ENCODE peak calls at places on chromosomes 13 and 19, in five cellular contexts. One of them, this sample, is unnamed.

GRCh38 chr19:15154002-15154612 is 46.7 kb downstream of the NOTCH3 start:
- DNase-seq in Peyer's patch: peak
- DNase-seq in GDM1: no peak
- DNase-seq in GM23248: peak
- DNase-seq in nucleus accumbens: no peak
- DNase-seq in this sample: peak

GRCh38 chr13:111658150-111659100 is 338.0 kb downstream of the TEX29 start:
- DNase-seq in nucleus accumbens: peak
- DNase-seq in GM23248: no peak
- DNase-seq in Peyer's patch: no peak
- DNase-seq in GDM1: no peak
- DNase-seq in this sample: no peak

GRCh38 chr13:97002581-97002980 is 8.3 kb upstream of the OXGR1 start:
- DNase-seq in GDM1: no peak
- DNase-seq in Peyer's patch: no peak
- DNase-seq in GM23248: peak
- DNase-seq in nucleus accumbens: no peak
- DNase-seq in this sample: no peak

GRCh38 chr13:31742102-31742695 is 2.9 kb downstream of the RXFP2 start:
- DNase-seq in nucleus accumbens: peak
- DNase-seq in Peyer's patch: peak
- DNase-seq in GDM1: peak
- DNase-seq in GM23248: peak
- DNase-seq in this sample: peak

GRCh38 chr13:26837997-26838396 is 77.4 kb upstream of the GPR12 start:
- DNase-seq in GM23248: no peak
- DNase-seq in GDM1: no peak
- DNase-seq in Peyer's patch: no peak
- DNase-seq in nucleus accumbens: no peak
- DNase-seq in this sample: no peak

GRCh38 chr13:94673841-94674240 is 38.5 kb downstream of the SOX21 start:
- DNase-seq in GDM1: no peak
- DNase-seq in nucleus accumbens: no peak
- DNase-seq in GM23248: no peak
- DNase-seq in Peyer's patch: no peak
- DNase-seq in this sample: no peak

GRCh38 chr13:113437408-113438010 is 15.8 kb downstream of the ADPRHL1 start:
- DNase-seq in Peyer's patch: no peak
- DNase-seq in GDM1: no peak
- DNase-seq in nucleus accumbens: no peak
- DNase-seq in GM23248: peak
- DNase-seq in this sample: no peak

GRCh38 chr19:52270266-52270885 is 989 bp downstream of the ZNF766 start:
- DNase-seq in nucleus accumbens: no peak
- DNase-seq in Peyer's patch: no peak
- DNase-seq in GDM1: no peak
- DNase-seq in GM23248: peak
- DNase-seq in this sample: no peak

GRCh38 chr13:48776396-48776795 is 122.7 kb downstream of the CYSLTR2 start:
- DNase-seq in GDM1: no peak
- DNase-seq in GM23248: peak
- DNase-seq in Peyer's patch: no peak
- DNase-seq in nucleus accumbens: no peak
- DNase-seq in this sample: no peak

GRCh38 chr19:50669319-50670101 is 20.3 kb downstream of the C19orf81 start:
- DNase-seq in nucleus accumbens: no peak
- DNase-seq in GDM1: peak
- DNase-seq in Peyer's patch: peak
- DNase-seq in GM23248: peak
- DNase-seq in this sample: no peak

GRCh38 chr13:102191951-102192461 is 209.8 kb downstream of the FGF14 start:
- DNase-seq in GM23248: peak
- DNase-seq in nucleus accumbens: no peak
- DNase-seq in GDM1: no peak
- DNase-seq in Peyer's patch: no peak
- DNase-seq in this sample: no peak

GRCh38 chr19:43078311-43078710 is 4.2 kb downstream of the PSG2 start:
- DNase-seq in nucleus accumbens: no peak
- DNase-seq in GM23248: peak
- DNase-seq in Peyer's patch: no peak
- DNase-seq in GDM1: no peak
- DNase-seq in this sample: no peak

GRCh38 chr13:113835461-113836274 is 28.2 kb downstream of the GAS6 start:
- DNase-seq in nucleus accumbens: no peak
- DNase-seq in Peyer's patch: no peak
- DNase-seq in GDM1: no peak
- DNase-seq in GM23248: peak
- DNase-seq in this sample: no peak

GRCh38 chr13:49664606-49665005 is 26.7 kb downstream of the EBPL start:
- DNase-seq in GDM1: no peak
- DNase-seq in Peyer's patch: no peak
- DNase-seq in GM23248: no peak
- DNase-seq in nucleus accumbens: no peak
- DNase-seq in this sample: no peak

GRCh38 chr19:12703056-12703455 is 6.6 kb upstream of the FBXW9 start:
- DNase-seq in GDM1: peak
- DNase-seq in GM23248: peak
- DNase-seq in Peyer's patch: no peak
- DNase-seq in nucleus accumbens: no peak
- DNase-seq in this sample: no peak

GRCh38 chr13:44050450-44051063 is 170.9 kb downstream of the LACC1 start:
- DNase-seq in Peyer's patch: no peak
- DNase-seq in GM23248: peak
- DNase-seq in GDM1: no peak
- DNase-seq in nucleus accumbens: no peak
- DNase-seq in this sample: no peak

GRCh38 chr19:18386543-18387251 is 739 bp downstream of the GDF15 start:
- DNase-seq in nucleus accumbens: no peak
- DNase-seq in Peyer's patch: no peak
- DNase-seq in GM23248: peak
- DNase-seq in GDM1: no peak
- DNase-seq in this sample: no peak

GRCh38 chr13:111210488-111210887 is 95.4 kb downstream of the ARHGEF7 start:
- DNase-seq in GM23248: peak
- DNase-seq in nucleus accumbens: peak
- DNase-seq in GDM1: no peak
- DNase-seq in Peyer's patch: no peak
- DNase-seq in this sample: no peak

GRCh38 chr19:11626252-11626651 is 29.0 kb downstream of the ZNF627 start:
- DNase-seq in GM23248: no peak
- DNase-seq in Peyer's patch: no peak
- DNase-seq in nucleus accumbens: no peak
- DNase-seq in GDM1: no peak
- DNase-seq in this sample: no peak

GRCh38 chr19:27824108-27824507 is 1388.8 kb downstream of the UQCRFS1 start:
- DNase-seq in GDM1: no peak
- DNase-seq in Peyer's patch: no peak
- DNase-seq in nucleus accumbens: no peak
- DNase-seq in GM23248: peak
- DNase-seq in this sample: no peak

GRCh38 chr13:75445717-75446529 is 36.0 kb downstream of the TBC1D4 start:
- DNase-seq in GDM1: no peak
- DNase-seq in GM23248: peak
- DNase-seq in nucleus accumbens: no peak
- DNase-seq in Peyer's patch: no peak
- DNase-seq in this sample: no peak

GRCh38 chr13:75587679-75588078 is 38.1 kb downstream of the UCHL3 start:
- DNase-seq in GM23248: no peak
- DNase-seq in Peyer's patch: no peak
- DNase-seq in nucleus accumbens: no peak
- DNase-seq in GDM1: no peak
- DNase-seq in this sample: no peak

GRCh38 chr19:33840382-33840781 is 43.7 kb downstream of the KCTD15 start:
- DNase-seq in nucleus accumbens: no peak
- DNase-seq in Peyer's patch: no peak
- DNase-seq in GDM1: no peak
- DNase-seq in GM23248: no peak
- DNase-seq in this sample: no peak

GRCh38 chr19:42198676-42199439 is 18.6 kb downstream of the DEDD2 start:
- DNase-seq in GM23248: no peak
- DNase-seq in Peyer's patch: peak
- DNase-seq in nucleus accumbens: no peak
- DNase-seq in GDM1: peak
- DNase-seq in this sample: peak

GRCh38 chr19:8445488-8446001 is 770 bp downstream of the HNRNPM start:
- DNase-seq in GDM1: no peak
- DNase-seq in nucleus accumbens: peak
- DNase-seq in GM23248: peak
- DNase-seq in Peyer's patch: peak
- DNase-seq in this sample: no peak

GRCh38 chr13:105007166-105007808 is 1528.2 kb downstream of the EFNB2 start:
- DNase-seq in GM23248: no peak
- DNase-seq in Peyer's patch: no peak
- DNase-seq in nucleus accumbens: no peak
- DNase-seq in GDM1: no peak
- DNase-seq in this sample: no peak

GRCh38 chr13:32731576-32731975 is 145.3 kb downstream of the PDS5B start:
- DNase-seq in GM23248: peak
- DNase-seq in GDM1: no peak
- DNase-seq in Peyer's patch: no peak
- DNase-seq in nucleus accumbens: no peak
- DNase-seq in this sample: peak

GRCh38 chr13:31767175-31767900 is 28.0 kb downstream of the RXFP2 start:
- DNase-seq in Peyer's patch: no peak
- DNase-seq in nucleus accumbens: no peak
- DNase-seq in GM23248: peak
- DNase-seq in GDM1: no peak
- DNase-seq in this sample: no peak

GRCh38 chr19:1862424-1863307 is 713 bp downstream of the KLF16 start:
- DNase-seq in Peyer's patch: no peak
- DNase-seq in GDM1: peak
- DNase-seq in nucleus accumbens: no peak
- DNase-seq in GM23248: peak
- DNase-seq in this sample: peak

GRCh38 chr19:4390862-4391693 is 9.3 kb downstream of the SH3GL1 start:
- DNase-seq in nucleus accumbens: no peak
- DNase-seq in Peyer's patch: peak
- DNase-seq in GDM1: no peak
- DNase-seq in GM23248: peak
- DNase-seq in this sample: no peak

GRCh38 chr13:39159971-39160370 is 121.7 kb downstream of the NHLRC3 start:
- DNase-seq in GM23248: no peak
- DNase-seq in GDM1: no peak
- DNase-seq in nucleus accumbens: no peak
- DNase-seq in Peyer's patch: no peak
- DNase-seq in this sample: no peak

This sample was measured in stimulated activated CD4-positive, alpha-beta T cell treated with anti-CD3 and anti-CD28 coated beads, Interleukin-2, amount 100 ng/mL, for 4 hours.